ENCODE peak calls at places on chromosomes 2 and 18, in ten cellular contexts. X, G, Z, V, L, D, B, K, Q and W are unnamed samples.

GRCh38 chr2:62939735-62940491 is 110.7 kb upstream of the OTX1 start:
- DNase-seq in K (peak; percentile 90), Q (peak; percentile 34), G (no peak), X (no peak), V (no peak), Z (no peak), B (peak; percentile 86), L (no peak), D (no peak), W (no peak)

GRCh38 chr2:69213832-69214231 is 173.2 kb downstream of the GFPT1 start:
- DNase-seq in G (no peak), B (no peak), X (no peak), L (no peak), Q (no peak), V (no peak), Z (no peak), K (no peak), D (no peak), W (no peak)

GRCh38 chr2:38171208-38171858 is 95.4 kb upstream of the CYP1B1 start:
- DNase-seq in B (no peak), G (no peak), V (no peak), K (no peak), Z (no peak), Q (no peak), L (no peak), D (no peak), X (no peak), W (no peak)

GRCh38 chr2:35503311-35503710 is 852.3 kb upstream of the CRIM1 start:
- DNase-seq in B (no peak), L (no peak), Q (no peak), Z (no peak), D (no peak), G (no peak), X (peak; percentile 12), K (peak; percentile 21), V (no peak), W (no peak)

GRCh38 chr2:231199219-231199618 is 788 bp downstream of the ARMC9 start:
- DNase-seq in V (no peak), B (peak; percentile 57), X (no peak), Z (no peak), G (no peak), L (no peak), D (no peak), Q (peak; percentile 75), K (peak; percentile 12), W (no peak)

GRCh38 chr2:21559354-21559753 is 435.6 kb downstream of the TDRD15 start:
- DNase-seq in X (no peak), Q (no peak), Z (no peak), V (no peak), B (peak; percentile 46), G (no peak), D (no peak), L (no peak), K (no peak), W (no peak)

GRCh38 chr2:48162742-48163141 is 256.4 kb upstream of the FBXO11 start:
- DNase-seq in D (no peak), G (no peak), L (no peak), K (no peak), V (no peak), Z (no peak), Q (no peak), B (no peak), X (no peak), W (no peak)

GRCh38 chr2:240921319-240922233 is 15.4 kb downstream of the CROCC2 start:
- DNase-seq in Q (peak; percentile 72), D (peak; percentile 85), K (peak; percentile 48), X (peak; percentile 84), B (peak; percentile 94), G (no peak), L (peak; percentile 1), Z (no peak), V (peak; percentile 60), W (peak; percentile 0)

GRCh38 chr2:37344453-37345361 is at the start of gene QPCT:
- DNase-seq in K (no peak), B (peak; percentile 81), X (peak; percentile 89), L (peak; percentile 58), Q (no peak), V (peak; percentile 78), G (peak; percentile 19), Z (peak; percentile 50), D (no peak), W (peak; percentile 67)

GRCh38 chr18:31247574-31248199 is 70.3 kb upstream of the DSG1 start:
- DNase-seq in Z (no peak), D (no peak), V (no peak), K (peak; percentile 54), L (no peak), G (no peak), X (no peak), Q (no peak), B (no peak), W (no peak)

GRCh38 chr2:15705310-15705709 is 113.6 kb downstream of the DDX1 start:
- DNase-seq in V (no peak), K (no peak), G (no peak), L (no peak), Z (no peak), B (no peak), X (no peak), D (no peak), Q (no peak), W (no peak)

GRCh38 chr2:118940486-118941120 is 1.4 kb upstream of the MARCO start:
- DNase-seq in L (no peak), Q (no peak), Z (no peak), G (peak; percentile 2), V (peak; percentile 74), X (no peak), B (no peak), K (no peak), D (no peak), W (no peak)

GRCh38 chr2:233145726-233146125 is 85.6 kb downstream of the INPP5D start:
- DNase-seq in D (no peak), B (no peak), Q (no peak), K (no peak), Z (no peak), G (no peak), X (no peak), V (no peak), L (no peak), W (no peak)

GRCh38 chr2:10047616-10048500 is 4.5 kb downstream of the KLF11 start:
- DNase-seq in B (no peak), X (no peak), L (no peak), V (no peak), Z (no peak), K (no peak), D (no peak), G (no peak), Q (no peak), W (no peak)

GRCh38 chr2:26870585-26871095 is 22.7 kb downstream of the DPYSL5 start:
- DNase-seq in Z (no peak), L (no peak), Q (no peak), G (no peak), V (no peak), B (no peak), D (no peak), K (no peak), X (no peak), W (no peak)

GRCh38 chr2:157559890-157560289 is 68.8 kb downstream of the ACVR1C start:
- DNase-seq in V (no peak), Z (no peak), G (no peak), D (no peak), K (no peak), B (no peak), X (no peak), Q (no peak), L (no peak), W (no peak)

GRCh38 chr2:236249066-236249465 is 15.1 kb downstream of the ASB18 start:
- DNase-seq in L (no peak), D (no peak), X (no peak), K (no peak), Z (no peak), Q (no peak), G (no peak), B (no peak), V (no peak), W (no peak)

GRCh38 chr2:85741211-85741610 is 12.6 kb upstream of the ATOH8 start:
- DNase-seq in G (no peak), Z (no peak), V (peak; percentile 69), Q (no peak), L (no peak), D (no peak), K (no peak), B (no peak), X (no peak), W (no peak)

GRCh38 chr2:160427629-160428424 is 65.8 kb downstream of the RBMS1 start:
- DNase-seq in Q (no peak), D (no peak), V (no peak), G (peak; percentile 50), Z (peak; percentile 54), L (peak; percentile 41), B (peak; percentile 64), K (no peak), X (no peak), W (peak; percentile 61)

GRCh38 chr2:200575957-200576356 is 9.9 kb upstream of the AOX1 start:
- DNase-seq in X (peak; percentile 9), B (peak; percentile 13), K (no peak), Z (no peak), V (no peak), D (no peak), L (no peak), G (peak; percentile 8), Q (peak; percentile 15), W (no peak)